ENCODE peak calls at places on chromosome 6, in eight cellular contexts. One of them, this sample, is unnamed.

GRCh38 chr6:157259443-157259842 is 63.9 kb downstream of the TMEM242 start:
- DNase-seq in lower leg skin: no peak
- DNase-seq in body of pancreas: no peak
- DNase-seq in endothelial cell of umbilical vein: no peak
- DNase-seq in ovary: no peak
- DNase-seq in IMR-90: no peak
- DNase-seq in HCT116: no peak
- DNase-seq in uterus: no peak
- DNase-seq in this sample: no peak

GRCh38 chr6:104956663-104957294 is at the start of gene LIN28B:
- DNase-seq in uterus: no peak
- DNase-seq in body of pancreas: no peak
- DNase-seq in endothelial cell of umbilical vein: no peak
- DNase-seq in lower leg skin: no peak
- DNase-seq in ovary: no peak
- DNase-seq in IMR-90: no peak
- DNase-seq in HCT116: no peak
- DNase-seq in this sample: no peak

GRCh38 chr6:111566873-111567517 is 38.7 kb downstream of the TRAF3IP2 start:
- DNase-seq in endothelial cell of umbilical vein: peak; percentile 91
- DNase-seq in IMR-90: no peak
- DNase-seq in ovary: no peak
- DNase-seq in HCT116: no peak
- DNase-seq in uterus: no peak
- DNase-seq in body of pancreas: no peak
- DNase-seq in lower leg skin: no peak
- DNase-seq in this sample: peak; percentile 71

GRCh38 chr6:43891072-43891870 is 121.3 kb downstream of the VEGFA start:
- DNase-seq in lower leg skin: no peak
- DNase-seq in uterus: no peak
- DNase-seq in endothelial cell of umbilical vein: no peak
- DNase-seq in IMR-90: no peak
- DNase-seq in ovary: no peak
- DNase-seq in HCT116: no peak
- DNase-seq in body of pancreas: no peak
- DNase-seq in this sample: no peak

GRCh38 chr6:152952045-152952444 is 30.8 kb downstream of the FBXO5 start:
- DNase-seq in uterus: no peak
- DNase-seq in endothelial cell of umbilical vein: peak; percentile 13
- DNase-seq in lower leg skin: no peak
- DNase-seq in IMR-90: peak; percentile 62
- DNase-seq in HCT116: no peak
- DNase-seq in body of pancreas: no peak
- DNase-seq in ovary: no peak
- DNase-seq in this sample: no peak

GRCh38 chr6:118771253-118771652 is 119.9 kb upstream of the CEP85L start:
- DNase-seq in uterus: no peak
- DNase-seq in HCT116: no peak
- DNase-seq in body of pancreas: no peak
- DNase-seq in ovary: no peak
- DNase-seq in IMR-90: no peak
- DNase-seq in lower leg skin: no peak
- DNase-seq in endothelial cell of umbilical vein: no peak
- DNase-seq in this sample: no peak

GRCh38 chr6:88483424-88483823 is 317.3 kb upstream of the CNR1 start:
- DNase-seq in endothelial cell of umbilical vein: no peak
- DNase-seq in HCT116: no peak
- DNase-seq in IMR-90: no peak
- DNase-seq in body of pancreas: no peak
- DNase-seq in ovary: no peak
- DNase-seq in uterus: no peak
- DNase-seq in lower leg skin: no peak
- DNase-seq in this sample: no peak

GRCh38 chr6:161443868-161444267 is 170.0 kb upstream of the AGPAT4 start:
- DNase-seq in uterus: no peak
- DNase-seq in ovary: no peak
- DNase-seq in endothelial cell of umbilical vein: no peak
- DNase-seq in lower leg skin: peak; percentile 37
- DNase-seq in HCT116: no peak
- DNase-seq in body of pancreas: no peak
- DNase-seq in IMR-90: no peak
- DNase-seq in this sample: no peak

GRCh38 chr6:53811082-53811481 is 16.3 kb downstream of the LRRC1 start:
- DNase-seq in uterus: no peak
- DNase-seq in body of pancreas: peak; percentile 84
- DNase-seq in IMR-90: no peak
- DNase-seq in ovary: no peak
- DNase-seq in HCT116: peak; percentile 65
- DNase-seq in endothelial cell of umbilical vein: no peak
- DNase-seq in lower leg skin: no peak
- DNase-seq in this sample: peak; percentile 87

GRCh38 chr6:14354919-14355572 is 237.5 kb downstream of the CD83 start:
- DNase-seq in lower leg skin: peak; percentile 87
- DNase-seq in HCT116: no peak
- DNase-seq in uterus: peak; percentile 46
- DNase-seq in ovary: peak; percentile 57
- DNase-seq in endothelial cell of umbilical vein: no peak
- DNase-seq in IMR-90: peak; percentile 88
- DNase-seq in body of pancreas: peak; percentile 61
- DNase-seq in this sample: peak; percentile 20

GRCh38 chr6:139583420-139583819 is 209.0 kb upstream of the CITED2 start:
- DNase-seq in lower leg skin: no peak
- DNase-seq in endothelial cell of umbilical vein: no peak
- DNase-seq in HCT116: no peak
- DNase-seq in uterus: no peak
- DNase-seq in ovary: no peak
- DNase-seq in body of pancreas: no peak
- DNase-seq in IMR-90: peak; percentile 51
- DNase-seq in this sample: no peak

GRCh38 chr6:112037783-112038216 is 16.1 kb upstream of the CCN6 start:
- DNase-seq in HCT116: no peak
- DNase-seq in lower leg skin: peak; percentile 96
- DNase-seq in ovary: no peak
- DNase-seq in body of pancreas: peak; percentile 43
- DNase-seq in IMR-90: peak; percentile 90
- DNase-seq in endothelial cell of umbilical vein: peak; percentile 91
- DNase-seq in uterus: peak; percentile 87
- DNase-seq in this sample: peak; percentile 43

GRCh38 chr6:18343741-18344140 is 43.4 kb upstream of the RNF144B start:
- DNase-seq in HCT116: no peak
- DNase-seq in ovary: no peak
- DNase-seq in lower leg skin: no peak
- DNase-seq in endothelial cell of umbilical vein: peak; percentile 91
- DNase-seq in uterus: no peak
- DNase-seq in body of pancreas: no peak
- DNase-seq in IMR-90: peak; percentile 95
- DNase-seq in this sample: no peak

GRCh38 chr6:73696990-73697651 is 1.1 kb downstream of the CD109 start:
- DNase-seq in IMR-90: no peak
- DNase-seq in endothelial cell of umbilical vein: peak; percentile 80
- DNase-seq in uterus: no peak
- DNase-seq in HCT116: no peak
- DNase-seq in lower leg skin: no peak
- DNase-seq in ovary: no peak
- DNase-seq in body of pancreas: no peak
- DNase-seq in this sample: no peak
- TF ChIP-seq POLR2A in IMR-90: no peak
- TF ChIP-seq POLR2A in endothelial cell of umbilical vein: no peak
- TF ChIP-seq POLR2A in uterus: no peak
- TF ChIP-seq POLR2A in HCT116: no peak
- TF ChIP-seq POLR2A in lower leg skin: no peak
- TF ChIP-seq POLR2A in ovary: no peak
- TF ChIP-seq POLR2A in body of pancreas: no peak
- TF ChIP-seq POLR2A in this sample: no peak

GRCh38 chr6:109008951-109009760 is 85.5 kb downstream of the SESN1 start:
- DNase-seq in ovary: peak; percentile 97
- DNase-seq in uterus: peak; percentile 92
- DNase-seq in IMR-90: peak; percentile 82
- DNase-seq in HCT116: peak; percentile 47
- DNase-seq in body of pancreas: peak; percentile 96
- DNase-seq in endothelial cell of umbilical vein: peak; percentile 86
- DNase-seq in lower leg skin: peak; percentile 98
- DNase-seq in this sample: peak; percentile 97
- TF ChIP-seq CTCF in ovary: peak; percentile 81
- TF ChIP-seq CTCF in uterus: peak; percentile 49
- TF ChIP-seq CTCF in IMR-90: no peak
- TF ChIP-seq CTCF in HCT116: peak; percentile 16
- TF ChIP-seq CTCF in body of pancreas: peak; percentile 88
- TF ChIP-seq CTCF in endothelial cell of umbilical vein: no peak
- TF ChIP-seq CTCF in lower leg skin: no peak
- TF ChIP-seq CTCF in this sample: peak; percentile 53

GRCh38 chr6:78517399-78517798 is 350.0 kb upstream of the IRAK1BP1 start:
- DNase-seq in HCT116: no peak
- DNase-seq in uterus: no peak
- DNase-seq in body of pancreas: no peak
- DNase-seq in lower leg skin: no peak
- DNase-seq in IMR-90: no peak
- DNase-seq in endothelial cell of umbilical vein: no peak
- DNase-seq in ovary: no peak
- DNase-seq in this sample: no peak
- TF ChIP-seq POLR2A in HCT116: no peak
- TF ChIP-seq POLR2A in uterus: no peak
- TF ChIP-seq POLR2A in body of pancreas: no peak
- TF ChIP-seq POLR2A in lower leg skin: no peak
- TF ChIP-seq POLR2A in IMR-90: no peak
- TF ChIP-seq POLR2A in endothelial cell of umbilical vein: no peak
- TF ChIP-seq POLR2A in ovary: no peak
- TF ChIP-seq POLR2A in this sample: no peak

GRCh38 chr6:130298258-130298657 is 67.6 kb upstream of the TMEM200A start:
- DNase-seq in HCT116: no peak
- DNase-seq in uterus: no peak
- DNase-seq in endothelial cell of umbilical vein: no peak
- DNase-seq in lower leg skin: no peak
- DNase-seq in IMR-90: no peak
- DNase-seq in body of pancreas: no peak
- DNase-seq in ovary: no peak
- DNase-seq in this sample: no peak

GRCh38 chr6:130293800-130294199 is 71.0 kb upstream of the SAMD3 start:
- DNase-seq in HCT116: peak; percentile 45
- DNase-seq in IMR-90: peak; percentile 77
- DNase-seq in body of pancreas: peak; percentile 19
- DNase-seq in lower leg skin: no peak
- DNase-seq in endothelial cell of umbilical vein: peak; percentile 51
- DNase-seq in ovary: no peak
- DNase-seq in uterus: no peak
- DNase-seq in this sample: no peak

GRCh38 chr6:130296854-130297253 is 69.0 kb upstream of the TMEM200A start:
- DNase-seq in ovary: no peak
- DNase-seq in lower leg skin: no peak
- DNase-seq in HCT116: peak; percentile 8
- DNase-seq in body of pancreas: no peak
- DNase-seq in IMR-90: no peak
- DNase-seq in endothelial cell of umbilical vein: no peak
- DNase-seq in uterus: no peak
- DNase-seq in this sample: no peak
- TF ChIP-seq CTCF in ovary: no peak
- TF ChIP-seq CTCF in lower leg skin: no peak
- TF ChIP-seq CTCF in HCT116: peak; percentile 26
- TF ChIP-seq CTCF in body of pancreas: no peak
- TF ChIP-seq CTCF in IMR-90: no peak
- TF ChIP-seq CTCF in endothelial cell of umbilical vein: no peak
- TF ChIP-seq CTCF in uterus: no peak
- TF ChIP-seq CTCF in this sample: no peak

GRCh38 chr6:158514176-158514575 is 45.7 kb upstream of the TMEM181 start:
- DNase-seq in HCT116: no peak
- DNase-seq in uterus: no peak
- DNase-seq in endothelial cell of umbilical vein: no peak
- DNase-seq in ovary: no peak
- DNase-seq in body of pancreas: no peak
- DNase-seq in IMR-90: no peak
- DNase-seq in lower leg skin: no peak
- DNase-seq in this sample: no peak
- TF ChIP-seq POLR2A in HCT116: no peak
- TF ChIP-seq POLR2A in uterus: no peak
- TF ChIP-seq POLR2A in endothelial cell of umbilical vein: no peak
- TF ChIP-seq POLR2A in ovary: no peak
- TF ChIP-seq POLR2A in body of pancreas: no peak
- TF ChIP-seq POLR2A in IMR-90: no peak
- TF ChIP-seq POLR2A in lower leg skin: no peak
- TF ChIP-seq POLR2A in this sample: no peak

DNA sequence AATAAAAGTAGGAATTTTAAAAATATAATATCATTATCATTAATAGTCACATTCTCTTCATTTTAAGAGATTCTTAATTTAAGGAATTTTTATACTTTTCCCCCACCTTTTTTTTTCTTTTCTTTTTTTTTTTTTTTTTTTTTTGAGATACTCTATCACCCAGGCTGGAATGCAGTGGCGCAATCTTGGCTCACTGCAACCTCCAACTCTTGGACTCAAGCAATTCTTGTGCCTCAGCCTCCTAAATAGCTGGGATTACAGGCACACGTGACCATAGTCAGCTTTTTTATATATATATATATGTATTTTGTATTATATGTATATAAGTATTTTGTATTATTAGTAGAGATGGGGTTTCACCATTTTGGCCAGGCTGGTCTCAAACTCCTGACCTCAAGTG is 457.7 kb downstream of the CDKAL1 start:
- DNase-seq in lower leg skin: no peak
- DNase-seq in uterus: no peak
- DNase-seq in endothelial cell of umbilical vein: no peak
- DNase-seq in IMR-90: no peak
- DNase-seq in HCT116: no peak
- DNase-seq in ovary: no peak
- DNase-seq in body of pancreas: no peak
- DNase-seq in this sample: no peak
- TF ChIP-seq CTCF in lower leg skin: no peak
- TF ChIP-seq CTCF in uterus: no peak
- TF ChIP-seq CTCF in endothelial cell of umbilical vein: no peak
- TF ChIP-seq CTCF in IMR-90: no peak
- TF ChIP-seq CTCF in HCT116: no peak
- TF ChIP-seq CTCF in ovary: no peak
- TF ChIP-seq CTCF in body of pancreas: no peak
- TF ChIP-seq CTCF in this sample: no peak

GRCh38 chr6:31480574-31480973 is 17.4 kb upstream of the MICB start:
- DNase-seq in body of pancreas: no peak
- DNase-seq in HCT116: no peak
- DNase-seq in lower leg skin: no peak
- DNase-seq in IMR-90: no peak
- DNase-seq in ovary: no peak
- DNase-seq in endothelial cell of umbilical vein: no peak
- DNase-seq in uterus: no peak
- DNase-seq in this sample: no peak
- TF ChIP-seq POLR2A in body of pancreas: no peak
- TF ChIP-seq POLR2A in HCT116: no peak
- TF ChIP-seq POLR2A in lower leg skin: no peak
- TF ChIP-seq POLR2A in IMR-90: no peak
- TF ChIP-seq POLR2A in ovary: no peak
- TF ChIP-seq POLR2A in endothelial cell of umbilical vein: no peak
- TF ChIP-seq POLR2A in uterus: no peak
- TF ChIP-seq POLR2A in this sample: no peak

This sample was measured in thyroid gland.